ENCODE peak calls at places on chromosomes 7 and 10, in eight cellular contexts. D, F, P, G, I, Q, R and K are unnamed samples.

GRCh38 chr10:69663548-69663947 is 33.5 kb downstream of the FAM241B start:
- DNase-seq in D (no peak), F (no peak), P (no peak), G (no peak), I (no peak), Q (no peak), R (no peak), K (no peak)

GRCh38 chr10:76106611-76107010 is 675.2 kb downstream of the LRMDA start:
- DNase-seq in D (no peak), F (no peak), P (no peak), G (no peak), I (no peak), Q (no peak), R (no peak), K (no peak)

GRCh38 chr7:252216-252965 is 37.6 kb upstream of the FOXL3 start:
- DNase-seq in D (no peak), F (no peak), P (no peak), G (no peak), I (no peak), Q (no peak), R (no peak), K (no peak)

GRCh38 chr7:109256762-109257560 is 687.3 kb downstream of the DNAJB9 start:
- DNase-seq in D (no peak), F (no peak), P (no peak), G (no peak), I (no peak), Q (no peak), R (no peak), K (no peak)

GRCh38 chr7:117095055-117095454 is 141.8 kb downstream of the ST7 start:
- DNase-seq in D (no peak), F (no peak), P (no peak), G (no peak), I (no peak), Q (no peak), R (peak), K (no peak)

GRCh38 chr10:96747734-96748550 is 27.6 kb upstream of the PIK3AP1 start:
- DNase-seq in D (peak), F (no peak), P (no peak), G (no peak), I (no peak), Q (no peak), R (no peak), K (no peak)

GRCh38 chr10:46175311-46175710 is 111.5 kb upstream of the ANTXRL start:
- DNase-seq in D (no peak), F (no peak), P (no peak), G (no peak), I (no peak), Q (no peak), R (no peak), K (no peak)

GRCh38 chr10:2885276-2885955 is 181.9 kb upstream of the PFKP start:
- DNase-seq in D (no peak), F (no peak), P (no peak), G (no peak), I (no peak), Q (no peak), R (no peak), K (no peak)

GRCh38 chr7:47677664-47678063 is 95.8 kb upstream of the TNS3 start:
- DNase-seq in D (no peak), F (no peak), P (no peak), G (peak), I (no peak), Q (no peak), R (peak), K (no peak)

GRCh38 chr10:106919798-106920382 is 244.6 kb downstream of the SORCS1 start:
- DNase-seq in D (no peak), F (no peak), P (no peak), G (no peak), I (no peak), Q (no peak), R (no peak), K (no peak)

GRCh38 chr10:21975378-21975990 is 28.0 kb downstream of the DNAJC1 start:
- DNase-seq in D (no peak), F (no peak), P (no peak), G (peak), I (no peak), Q (no peak), R (peak), K (no peak)

GRCh38 chr7:130388671-130389070 is 8.4 kb downstream of the CPA1 start:
- DNase-seq in D (no peak), F (no peak), P (no peak), G (no peak), I (no peak), Q (no peak), R (no peak), K (no peak)

GRCh38 chr7:6446977-6447588 is 671 bp downstream of the DAGLB start:
- DNase-seq in D (no peak), F (peak), P (peak), G (peak), I (peak), Q (peak), R (peak), K (peak)

GRCh38 chr10:131162211-131162610 is 149.3 kb downstream of the TCERG1L start:
- DNase-seq in D (no peak), F (no peak), P (no peak), G (no peak), I (no peak), Q (no peak), R (no peak), K (peak)

GRCh38 chr7:55903985-55904759 is 16.9 kb downstream of the ZNF713 start:
- DNase-seq in D (no peak), F (no peak), P (no peak), G (no peak), I (no peak), Q (no peak), R (no peak), K (no peak)

GRCh38 chr10:42769173-42769572 is 13.4 kb upstream of the BMS1 start:
- DNase-seq in D (no peak), F (no peak), P (no peak), G (no peak), I (no peak), Q (peak), R (no peak), K (no peak)

GRCh38 chr7:157667261-157667660 is 330.5 kb downstream of the DNAJB6 start:
- DNase-seq in D (no peak), F (no peak), P (no peak), G (no peak), I (no peak), Q (peak), R (no peak), K (peak)